ENCODE peak calls at places on chromosomes 12 and 14, in six cellular contexts. W is ovary, Y is A549, I is astrocyte of the cerebellum, O is colonic mucosa, L is Caco-2. U is an unnamed sample.

GRCh38 chr14:89563503-89563902 is 146.5 kb upstream of the FOXN3 start:
- DNase-seq in I (no peak), Y (no peak), O (no peak), W (no peak), L (no peak), U (no peak)

GRCh38 chr14:68495101-68495637 is 297.7 kb downstream of the ZFP36L1 start:
- DNase-seq in O (no peak), I (no peak), L (no peak), W (no peak), Y (no peak), U (no peak)

GRCh38 chr14:104001003-104001402 is 58.7 kb upstream of the RD3L start:
- DNase-seq in Y (peak), L (peak), O (no peak), W (no peak), I (no peak), U (no peak)

GRCh38 chr12:69685810-69686209 is 13.3 kb downstream of the BEST3 start:
- DNase-seq in Y (peak), L (no peak), I (peak), W (no peak), O (no peak), U (no peak)

GRCh38 chr12:57198329-57198728 is 18.3 kb upstream of the NXPH4 start:
- DNase-seq in I (no peak), W (no peak), Y (no peak), L (no peak), O (no peak), U (no peak)

GRCh38 chr14:101878222-101879211 is 85.9 kb upstream of the DYNC1H1 start:
- DNase-seq in L (no peak), O (no peak), W (no peak), I (no peak), Y (no peak), U (no peak)

GRCh38 chr12:42213954-42214426 is 24.1 kb downstream of the YAF2 start:
- DNase-seq in L (no peak), O (no peak), W (peak), I (peak), Y (no peak), U (peak)

GRCh38 chr12:111626230-111626629 is 27.1 kb upstream of the ATXN2 start:
- DNase-seq in Y (no peak), I (no peak), O (no peak), W (no peak), L (no peak), U (no peak)

GRCh38 chr14:53710615-53711014 is 246.0 kb downstream of the BMP4 start:
- DNase-seq in Y (no peak), O (no peak), W (no peak), I (no peak), L (no peak), U (no peak)

GRCh38 chr12:29396774-29397173 is 15.8 kb upstream of the ERGIC2 start:
- DNase-seq in I (no peak), L (no peak), Y (no peak), O (no peak), W (no peak), U (no peak)

GRCh38 chr14:54446201-54446693 is 5.1 kb upstream of the CNIH1 start:
- DNase-seq in O (peak), W (peak), I (no peak), L (no peak), Y (no peak), U (no peak)

GRCh38 chr14:101602466-101602840 is 41.2 kb downstream of the DIO3 start:
- DNase-seq in W (no peak), I (no peak), Y (no peak), L (no peak), O (no peak), U (no peak)

GRCh38 chr12:57227315-57228115 is 2.0 kb upstream of the SHMT2 start:
- DNase-seq in W (no peak), I (no peak), L (no peak), O (no peak), Y (no peak), U (peak)

GRCh38 chr12:659090-659683 is 4.1 kb downstream of the NINJ2 start:
- DNase-seq in L (no peak), Y (no peak), W (no peak), I (no peak), O (no peak), U (no peak)

GRCh38 chr12:53667080-53667479 is 8.8 kb downstream of the ATP5MC2 start:
- DNase-seq in O (no peak), I (no peak), L (no peak), Y (no peak), W (no peak), U (no peak)

GRCh38 chr14:56199095-56199975 is 81.1 kb downstream of the PELI2 start:
- DNase-seq in O (no peak), I (peak), L (no peak), W (peak), Y (peak), U (peak)

DNA sequence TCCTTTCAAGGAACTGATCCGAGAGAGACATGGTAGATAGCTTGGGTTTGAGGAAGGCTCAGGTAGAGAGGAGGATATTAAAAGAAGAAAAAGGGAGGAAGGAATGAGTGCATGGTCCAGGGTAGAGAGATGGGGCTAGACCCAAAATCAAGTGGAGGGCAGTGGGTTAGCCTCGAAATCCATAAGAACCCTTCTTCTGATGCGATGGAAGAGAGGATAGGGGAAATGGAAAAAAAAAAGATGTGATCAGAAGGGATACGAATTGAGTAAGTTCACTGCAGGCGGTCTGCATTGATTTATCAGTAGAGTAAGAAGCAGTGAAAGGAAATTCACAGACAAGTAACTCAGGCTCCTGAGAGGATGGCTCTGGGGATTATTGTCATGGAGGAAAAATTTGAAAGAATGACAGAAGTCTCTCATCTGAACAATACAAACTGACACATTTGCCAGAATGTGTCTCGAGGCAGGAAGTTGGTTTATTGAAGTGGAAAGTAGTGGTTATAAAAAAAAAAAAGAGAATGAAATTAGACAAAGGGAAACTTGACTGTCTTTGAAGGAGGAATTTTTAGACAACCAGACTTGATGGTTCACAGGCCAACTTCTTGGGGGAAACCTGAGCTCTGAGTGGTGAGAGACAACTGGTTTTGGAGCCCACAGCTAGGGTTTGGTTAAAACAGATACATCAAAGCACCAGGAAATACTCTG is 10.2 kb downstream of the PPFIBP1 start:
- DNase-seq in Y (no peak), I (peak), L (no peak), W (no peak), O (no peak), U (no peak)
- H3K4me3 ChIP-seq in Y (no peak), I (no peak), L (no peak), W (no peak), O (no peak), U (no peak)

DNA sequence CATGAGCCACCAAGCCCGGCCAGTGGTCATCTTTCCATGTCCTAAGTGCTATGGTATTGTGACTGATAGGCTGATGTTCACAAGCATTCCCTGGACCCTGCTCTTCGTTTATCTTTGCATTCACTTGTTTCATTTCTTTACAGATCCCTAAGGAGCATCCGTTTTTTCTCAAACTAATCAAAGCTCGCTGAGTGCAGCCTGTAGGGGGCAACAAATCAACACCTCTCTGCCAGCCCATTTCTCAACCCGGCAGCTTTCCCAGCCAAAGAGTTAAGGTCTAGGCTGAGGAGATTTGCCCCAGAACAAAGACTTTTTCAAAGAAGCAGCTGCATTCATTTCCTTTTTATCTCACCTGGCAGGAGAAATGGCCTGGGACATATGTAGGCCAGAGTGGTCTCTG is 12.1 kb downstream of the SIRT4 start:
- DNase-seq in O (no peak), L (no peak), Y (peak), W (no peak), I (no peak), U (no peak)
- TF ChIP-seq CTCF in O (no peak), L (peak), Y (peak), W (no peak), I (no peak), U (peak)

GRCh38 chr14:96203635-96204034 is 1.0 kb upstream of the BDKRB2 start:
- DNase-seq in Y (no peak), O (no peak), W (no peak), I (no peak), L (no peak), U (no peak)
- H3K4me3 ChIP-seq in Y (no peak), O (peak), W (no peak), I (no peak), L (no peak), U (no peak)

GRCh38 chr12:66169221-66170170 is at the start of gene TMBIM4:
- DNase-seq in L (peak), O (peak), I (peak), Y (peak), W (peak), U (peak)
- TF ChIP-seq CTCF in L (peak), O (peak), I (no peak), Y (peak), W (peak), U (peak)

GRCh38 chr12:116971222-116971621 is 60.5 kb downstream of the FBXW8 start:
- DNase-seq in I (no peak), W (no peak), L (no peak), O (no peak), Y (no peak), U (no peak)

GRCh38 chr12:116964740-116965090 is 54.0 kb downstream of the FBXW8 start:
- DNase-seq in O (no peak), W (no peak), I (no peak), L (no peak), Y (no peak), U (no peak)

GRCh38 chr12:116964004-116964739 is 53.4 kb downstream of the FBXW8 start:
- DNase-seq in Y (no peak), I (no peak), L (no peak), O (no peak), W (no peak), U (no peak)

GRCh38 chr12:116968986-116969385 is 58.2 kb downstream of the FBXW8 start:
- DNase-seq in W (no peak), L (no peak), Y (no peak), O (no peak), I (no peak), U (no peak)

GRCh38 chr12:116969615-116970575 is 59.1 kb downstream of the FBXW8 start:
- DNase-seq in O (peak), L (no peak), I (peak), Y (no peak), W (peak), U (no peak)
- H3K4me3 ChIP-seq in O (no peak), L (no peak), I (no peak), Y (no peak), W (no peak), U (no peak)

DNA sequence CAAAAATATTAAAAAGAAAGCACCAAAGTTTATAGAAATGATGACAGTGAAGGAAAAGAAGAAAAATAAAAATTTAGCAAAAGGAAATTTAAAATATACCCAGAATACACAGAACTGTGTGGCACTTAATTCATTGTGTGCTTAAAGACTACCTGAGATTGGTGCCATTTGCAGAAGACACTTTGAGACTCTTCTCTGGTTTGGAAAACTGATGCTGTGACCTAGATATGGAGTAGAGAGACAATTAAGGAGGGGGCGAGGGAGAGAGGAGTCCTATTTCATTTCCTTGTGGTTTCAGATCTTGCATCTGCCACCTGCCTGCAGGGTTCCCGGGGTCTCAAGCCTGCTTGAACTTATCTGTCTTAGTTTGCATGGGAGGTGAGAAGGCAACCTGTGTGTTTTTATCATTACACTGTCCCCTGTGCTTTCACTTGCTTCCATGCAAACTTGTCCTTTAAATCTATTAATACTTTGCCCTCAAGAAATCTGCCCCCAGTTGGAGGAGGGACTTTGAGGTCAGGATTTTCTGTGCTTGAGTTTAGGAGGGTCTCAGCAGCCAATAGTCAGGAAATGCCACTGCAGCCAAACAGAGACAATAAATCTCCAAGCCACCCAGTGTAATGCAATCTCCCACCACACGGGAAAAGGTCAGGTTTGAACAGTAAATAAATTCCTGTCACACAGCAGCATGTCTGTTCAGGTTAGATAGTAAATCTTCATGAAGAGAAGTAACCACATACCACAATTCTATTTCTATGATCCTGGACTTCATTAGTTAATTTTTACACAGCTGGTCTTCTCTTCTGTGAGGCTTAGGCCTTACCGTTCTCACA is 119.4 kb downstream of the CAND1 start:
- DNase-seq in L (peak), I (no peak), O (no peak), Y (no peak), W (no peak), U (no peak)
- TF ChIP-seq CTCF in L (peak), I (peak), O (peak), Y (no peak), W (no peak), U (no peak)

DNA sequence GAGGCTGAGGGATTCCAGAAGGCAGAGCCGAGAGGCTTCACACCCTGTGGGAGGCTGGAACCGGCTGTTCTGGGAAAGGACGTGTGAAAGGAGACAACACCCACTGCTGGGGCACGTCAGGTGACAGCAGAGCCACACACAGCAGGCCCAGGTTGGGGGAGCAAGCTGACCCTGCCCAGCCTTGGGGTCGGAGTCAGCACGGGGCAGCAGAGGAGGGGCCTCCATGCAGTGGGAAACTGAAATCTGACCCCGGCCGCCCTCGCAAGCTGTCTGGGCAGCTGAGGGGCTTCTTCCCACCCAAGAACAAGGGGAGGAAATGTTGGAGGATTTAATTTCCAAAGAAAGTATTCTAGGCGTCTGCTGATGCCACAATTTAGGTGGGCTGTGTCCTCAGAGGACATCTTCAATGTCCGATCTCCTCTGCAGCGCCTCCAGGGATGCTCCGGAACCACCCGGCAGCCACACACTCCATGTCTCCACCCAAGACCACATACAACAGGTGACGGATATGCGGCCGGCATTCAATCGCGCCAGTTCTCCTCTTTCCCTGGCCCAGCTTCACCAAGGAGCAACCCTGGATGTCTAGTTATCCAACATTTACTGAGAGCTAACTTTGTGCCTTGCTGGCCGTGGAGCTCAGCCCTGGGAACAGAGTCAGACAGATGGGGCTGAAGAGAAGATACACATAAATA is 30.7 kb downstream of the SNRNP35 start:
- DNase-seq in W (no peak), I (no peak), L (no peak), Y (no peak), O (no peak), U (no peak)
- H3K4me3 ChIP-seq in W (no peak), I (no peak), L (no peak), Y (no peak), O (no peak), U (no peak)

DNA sequence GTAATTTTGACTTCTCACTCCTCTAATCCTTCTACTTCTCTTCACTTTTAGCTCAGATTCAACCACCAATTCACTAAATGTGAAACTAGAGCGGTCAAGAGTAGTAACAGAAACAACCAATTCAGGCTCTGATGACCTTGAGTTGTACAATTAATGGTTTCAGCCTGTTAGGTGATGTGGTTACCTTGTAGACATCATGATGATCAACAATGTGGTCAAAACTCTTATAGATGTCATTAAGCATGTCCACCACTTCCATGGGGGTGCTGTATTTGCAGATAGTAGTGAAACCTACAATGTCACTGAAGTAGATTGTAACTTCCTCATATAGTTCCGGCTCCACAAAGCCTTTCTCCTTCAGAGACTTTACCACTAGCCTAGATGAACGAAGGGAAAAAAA is 54.1 kb upstream of the PLBD1 start:
- DNase-seq in Y (no peak), I (no peak), O (no peak), W (no peak), L (no peak), U (no peak)
- TF ChIP-seq CTCF in Y (no peak), I (no peak), O (no peak), W (no peak), L (no peak), U (no peak)

DNA sequence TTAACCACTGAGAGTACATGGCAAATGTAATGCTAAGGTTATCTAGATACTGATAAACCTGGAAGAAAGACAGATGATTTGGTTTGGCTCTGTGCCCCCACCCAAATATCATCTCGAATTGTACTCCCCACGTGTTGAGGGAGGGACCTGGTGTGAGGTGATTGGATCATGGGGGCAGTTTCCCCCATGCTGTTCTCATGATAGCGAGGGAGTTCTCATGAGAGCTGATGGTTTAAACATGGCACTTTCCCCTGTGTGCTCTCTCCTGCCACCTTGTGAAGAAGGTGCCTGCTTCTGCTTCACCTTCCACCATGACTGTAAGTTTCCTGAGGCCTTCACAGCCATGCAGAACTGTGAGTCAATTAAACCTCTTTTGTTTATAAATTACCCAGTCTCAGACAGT is 14.2 kb downstream of the NOXRED1 start:
- DNase-seq in W (no peak), I (no peak), Y (peak), O (no peak), L (peak), U (no peak)
- H3K4me3 ChIP-seq in W (no peak), I (no peak), Y (no peak), O (no peak), L (no peak), U (no peak)

GRCh38 chr12:34394211-34395055 is 372.1 kb downstream of the ALG10 start:
- DNase-seq in W (peak), Y (no peak), O (peak), L (no peak), I (no peak), U (no peak)

GRCh38 chr12:34392741-34393085 is 370.4 kb downstream of the ALG10 start:
- DNase-seq in W (peak), I (no peak), O (no peak), Y (no peak), L (no peak), U (no peak)

GRCh38 chr12:34393821-34394150 is 371.5 kb downstream of the ALG10 start:
- DNase-seq in L (no peak), I (no peak), W (peak), Y (no peak), O (peak), U (no peak)

GRCh38 chr12:34391771-34392581 is 369.7 kb downstream of the ALG10 start:
- DNase-seq in W (no peak), L (no peak), I (no peak), O (no peak), Y (no peak), U (no peak)

DNA sequence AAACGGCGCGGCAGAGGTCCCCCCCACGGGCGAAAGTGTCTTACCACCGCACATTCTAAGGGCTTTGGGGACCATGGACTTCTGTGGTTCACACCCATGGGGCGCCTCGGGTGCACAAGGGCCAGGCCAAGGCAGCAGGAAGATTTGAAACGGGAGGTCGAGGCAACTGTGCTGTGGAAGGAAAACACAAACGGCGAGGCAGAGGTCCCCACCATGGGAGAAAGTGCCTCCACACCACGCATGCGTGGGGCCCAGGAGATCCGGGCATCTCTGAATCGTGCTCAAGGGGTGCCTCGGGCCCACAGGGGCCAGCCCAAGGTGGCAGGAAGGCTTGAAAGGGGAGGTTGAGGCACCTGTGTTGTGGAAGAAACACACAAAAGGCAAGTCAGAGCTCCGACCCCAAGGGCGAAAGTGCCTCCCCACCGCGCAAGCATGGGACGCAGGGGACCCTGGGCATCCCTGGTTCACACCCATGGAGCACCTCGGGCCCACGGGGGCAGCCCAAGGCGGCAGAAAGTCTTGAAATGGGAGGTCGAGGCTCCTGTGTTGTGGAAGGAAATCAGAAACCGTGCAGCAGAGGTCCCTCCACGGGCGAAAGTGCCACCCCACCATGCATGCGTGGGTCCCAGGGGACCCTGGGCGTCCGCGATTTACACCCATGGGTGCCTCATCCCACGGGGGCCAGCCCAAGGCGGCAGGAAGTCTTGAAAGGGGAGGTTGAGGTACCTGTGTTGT is 371.0 kb downstream of the ALG10 start:
- DNase-seq in L (no peak), O (no peak), I (no peak), W (peak), Y (no peak), U (no peak)
- TF ChIP-seq CTCF in L (no peak), O (no peak), I (no peak), W (no peak), Y (no peak), U (no peak)

U was measured in LNCaP clone FGC.